ENCODE peak calls at places on chromosomes 16 and 17, in five cellular contexts. E is psoas muscle, T is AG04450, H is Peyer's patch, J is heart right ventricle. D is an unnamed sample.
A peak's percentile ranks its signal among the peaks of the same experiment; 100 is the strongest.

GRCh38 chr17:54493691-54494090 is 407.0 kb upstream of the TOM1L1 start:
- DNase-seq in E (no peak), T (no peak), H (no peak), J (no peak), D (no peak)

GRCh38 chr17:31052187-31052889 is 42.4 kb upstream of the NF1 start:
- DNase-seq in E (peak; percentile 75), T (peak; percentile 82), H (no peak), J (peak; percentile 29), D (peak; percentile 83)

GRCh38 chr17:39736319-39737165 is 1.2 kb upstream of the GRB7 start:
- DNase-seq in E (no peak), T (no peak), H (no peak), J (no peak), D (no peak)

GRCh38 chr17:68057531-68057952 is 22.0 kb downstream of the KPNA2 start:
- DNase-seq in E (no peak), T (no peak), H (no peak), J (no peak), D (no peak)

GRCh38 chr16:9134739-9135138 is 43.3 kb downstream of the HAPSTR1 start:
- DNase-seq in E (peak; percentile 61), T (no peak), H (peak; percentile 69), J (peak; percentile 37), D (peak; percentile 31)

GRCh38 chr16:52078716-52079655 is 468.0 kb downstream of the TOX3 start:
- DNase-seq in E (no peak), T (no peak), H (no peak), J (no peak), D (no peak)

GRCh38 chr16:12449795-12450194 is 353.9 kb downstream of the CPPED1 start:
- DNase-seq in E (no peak), T (no peak), H (no peak), J (no peak), D (no peak)

GRCh38 chr17:73541111-73541510 is 103.1 kb downstream of the SDK2 start:
- DNase-seq in E (no peak), T (no peak), H (no peak), J (no peak), D (no peak)

GRCh38 chr16:67805718-67806427 is 487 bp downstream of the RANBP10 start:
- DNase-seq in E (peak; percentile 66), T (no peak), H (no peak), J (no peak), D (peak; percentile 33)

GRCh38 chr16:49150341-49150740 is 131.3 kb downstream of the CBLN1 start:
- DNase-seq in E (no peak), T (no peak), H (no peak), J (no peak), D (no peak)

GRCh38 chr16:38941-39892 is 14.2 kb downstream of the POLR3K start:
- DNase-seq in E (no peak), T (no peak), H (peak; percentile 59), J (no peak), D (no peak)

GRCh38 chr16:24851700-24852099 is 5.9 kb downstream of the SLC5A11 start:
- DNase-seq in E (no peak), T (no peak), H (no peak), J (no peak), D (no peak)

GRCh38 chr16:2145843-2146242 is 2.6 kb upstream of the RAB26 start:
- DNase-seq in E (no peak), T (no peak), H (no peak), J (no peak), D (no peak)

GRCh38 chr17:41680426-41681040 is 8.2 kb upstream of the EIF1 start:
- DNase-seq in E (peak; percentile 10), T (no peak), H (peak; percentile 11), J (no peak), D (no peak)

GRCh38 chr17:4945176-4945943 is 3.0 kb downstream of the PFN1 start:
- DNase-seq in E (peak; percentile 90), T (peak; percentile 75), H (peak; percentile 82), J (peak; percentile 49), D (peak; percentile 89)

GRCh38 chr17:3529817-3530741 is 27.5 kb downstream of the TRPV3 start:
- DNase-seq in E (peak; percentile 82), T (no peak), H (no peak), J (peak; percentile 81), D (peak; percentile 96)

GRCh38 chr16:88377961-88378360 is 4.8 kb upstream of the ZNF469 start:
- DNase-seq in E (no peak), T (no peak), H (no peak), J (no peak), D (peak; percentile 39)

GRCh38 chr16:27218756-27219155 is 15.4 kb downstream of the KDM8 start:
- DNase-seq in E (peak; percentile 22), T (no peak), H (no peak), J (no peak), D (no peak)

GRCh38 chr16:89613954-89614459 is 565 bp downstream of the DPEP1 start:
- DNase-seq in E (no peak), T (no peak), H (no peak), J (no peak), D (no peak)

GRCh38 chr16:69873783-69874182 is 77.4 kb upstream of the CLEC18A start:
- DNase-seq in E (no peak), T (no peak), H (no peak), J (no peak), D (no peak)

GRCh38 chr16:86220552-86220951 is 289.8 kb upstream of the FOXF1 start:
- DNase-seq in E (no peak), T (no peak), H (no peak), J (no peak), D (no peak)

DNA sequence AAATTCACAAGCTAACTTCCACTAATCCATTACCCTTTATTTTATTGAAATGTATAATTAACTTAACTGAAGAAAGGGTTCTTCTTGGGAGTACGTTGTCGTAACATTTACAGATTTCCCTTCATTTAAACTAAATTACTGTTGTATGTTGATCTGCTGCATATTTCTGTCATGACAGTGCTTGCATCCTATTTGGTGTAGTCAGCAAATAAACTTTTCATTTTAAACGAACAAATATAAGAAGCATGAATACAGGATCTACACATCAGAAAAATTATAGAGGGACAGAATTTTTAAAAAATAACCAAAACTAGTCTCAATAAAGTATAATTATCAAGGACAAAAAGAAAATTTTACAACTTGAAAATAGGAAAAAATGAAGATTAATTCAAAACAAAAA is 66.5 kb upstream of the ZNF267 start:
- DNase-seq in E (no peak), T (no peak), H (no peak), J (no peak), D (no peak)
- H3K9me3 ChIP-seq in E (peaks cover 4% of the 10 kb centered on the region), T (no peaks in the 10 kb centered on the region), H (no peaks in the 10 kb centered on the region), J (no peaks in the 10 kb centered on the region), D (no peaks in the 10 kb centered on the region)

GRCh38 chr17:2054262-2054739 is 602 bp upstream of the HIC1 start:
- DNase-seq in E (no peak), T (no peak), H (peak; percentile 62), J (no peak), D (peak; percentile 50)
- H3K27me3 ChIP-seq in E (peaks cover 16% of the 10 kb centered on the region), T (peaks cover 4% of the 10 kb centered on the region), H (no peaks in the 10 kb centered on the region), J (peaks cover 28% of the 10 kb centered on the region), D (no peaks in the 10 kb centered on the region)

GRCh38 chr16:78289368-78289767 is 189.9 kb downstream of the WWOX start:
- DNase-seq in E (no peak), T (no peak), H (no peak), J (no peak), D (no peak)
- H3K27ac ChIP-seq in E (no peak overlapping the region), T (no peak overlapping the region), H (no peak overlapping the region), J (no peak overlapping the region), D (no peak overlapping the region)

GRCh38 chr16:35255816-35256215 is 1796.4 kb downstream of the TP53TG3F start:
- DNase-seq in E (no peak), T (no peak), H (no peak), J (no peak), D (no peak)
- H3K9me3 ChIP-seq in E (peaks cover 6% of the 10 kb centered on the region), T (peaks cover 32% of the 10 kb centered on the region), H (peaks cover 15% of the 10 kb centered on the region), J (no peaks in the 10 kb centered on the region), D (no peaks in the 10 kb centered on the region)

GRCh38 chr17:56718515-56718914 is 115.2 kb downstream of the C17orf67 start:
- DNase-seq in E (no peak), T (no peak), H (no peak), J (no peak), D (no peak)
- H3K27me3 ChIP-seq in E (no peaks in the 10 kb centered on the region), T (no peaks in the 10 kb centered on the region), H (no peaks in the 10 kb centered on the region), J (peaks cover 6% of the 10 kb centered on the region), D (no peaks in the 10 kb centered on the region)

GRCh38 chr17:74748279-74748528 is 224 bp upstream of the NHERF1 start:
- DNase-seq in E (no peak), T (no peak), H (no peak), J (no peak), D (peak; percentile 95)
- H3K27ac ChIP-seq in E (peak overlapping the region; percentile 73), T (no peak overlapping the region), H (peak overlapping the region; percentile 98), J (peak overlapping the region; percentile 84), D (peak overlapping the region; percentile 9)

D was measured in right cardiac atrium.